ENCODE peak calls at places on chromosomes 16 and 17, in seven cellular contexts. I, Z, F, N, D, Y and P are unnamed samples.
A peak's percentile ranks its signal among the peaks of the same experiment; 100 is the strongest.

GRCh38 chr16:21084631-21085235 is 65.9 kb downstream of the DNAH3 start:
- DNase-seq in F (no peak), Z (no peak), Y (no peak), D (no peak), N (no peak), I (no peak), P (no peak)

GRCh38 chr17:39937462-39937861 is 9.9 kb downstream of the LRRC3C start:
- DNase-seq in F (no peak), D (no peak), Y (no peak), Z (no peak), I (no peak), N (no peak), P (no peak)

GRCh38 chr17:72351884-72352346 is 231.1 kb downstream of the SOX9 start:
- DNase-seq in I (no peak), F (no peak), Z (no peak), Y (no peak), N (peak; percentile 17), D (no peak), P (no peak)

GRCh38 chr17:6915620-6916019 is 80.2 kb upstream of the ALOX12 start:
- DNase-seq in Z (no peak), D (no peak), F (no peak), N (no peak), I (no peak), Y (no peak), P (no peak)

GRCh38 chr17:37276475-37276874 is 99.3 kb upstream of the C17orf78 start:
- DNase-seq in I (no peak), D (no peak), F (peak; percentile 9), Z (no peak), Y (peak; percentile 28), N (no peak), P (no peak)

GRCh38 chr16:89052824-89053724 is 40.6 kb upstream of the ACSF3 start:
- DNase-seq in Y (peak; percentile 52), Z (no peak), I (no peak), N (no peak), F (peak; percentile 2), D (no peak), P (no peak)

GRCh38 chr17:21081967-21082366 is 39.2 kb upstream of the USP22 start:
- DNase-seq in Z (no peak), D (no peak), Y (no peak), N (no peak), F (no peak), I (no peak), P (no peak)

GRCh38 chr16:66382171-66382965 is 15.9 kb downstream of the CDH5 start:
- DNase-seq in N (no peak), Z (peak; percentile 50), D (no peak), I (peak; percentile 50), F (peak; percentile 92), Y (peak; percentile 96), P (no peak)

GRCh38 chr17:683499-684254 is 31.0 kb downstream of the VPS53 start:
- DNase-seq in N (no peak), F (no peak), Y (no peak), I (no peak), D (no peak), Z (no peak), P (no peak)

GRCh38 chr16:49183911-49184310 is 97.7 kb downstream of the CBLN1 start:
- DNase-seq in Y (no peak), F (no peak), N (peak; percentile 62), D (no peak), I (no peak), Z (no peak), P (no peak)

GRCh38 chr16:52837251-52837650 is 215.4 kb downstream of the CHD9NB start:
- DNase-seq in N (no peak), Z (no peak), Y (peak; percentile 41), D (no peak), F (peak; percentile 6), I (no peak), P (no peak)

GRCh38 chr17:66032082-66032712 is 159.7 kb downstream of the CEP112 start:
- DNase-seq in D (no peak), Z (no peak), N (no peak), I (no peak), Y (no peak), F (no peak), P (no peak)

GRCh38 chr17:27315796-27316465 is 22.0 kb downstream of the WSB1 start:
- DNase-seq in F (no peak), Z (no peak), Y (no peak), D (no peak), I (no peak), N (no peak), P (no peak)

GRCh38 chr17:15917439-15918027 is 27.4 kb upstream of the ADORA2B start:
- DNase-seq in D (no peak), Z (no peak), F (no peak), N (no peak), Y (no peak), I (no peak), P (no peak)

GRCh38 chr17:21538615-21539014 is 153.7 kb upstream of the KCNJ18 start:
- DNase-seq in Z (no peak), N (no peak), I (no peak), F (no peak), Y (no peak), D (no peak), P (no peak)

GRCh38 chr16:63458842-63459241 is 1422.6 kb upstream of the CDH8 start:
- DNase-seq in I (no peak), Y (no peak), N (no peak), Z (no peak), F (no peak), D (no peak), P (no peak)

GRCh38 chr16:24255446-24256352 is at the start of gene CACNG3:
- DNase-seq in I (no peak), N (peak; percentile 97), Y (peak; percentile 46), D (no peak), F (peak; percentile 33), Z (peak; percentile 35), P (peak; percentile 42)

DNA sequence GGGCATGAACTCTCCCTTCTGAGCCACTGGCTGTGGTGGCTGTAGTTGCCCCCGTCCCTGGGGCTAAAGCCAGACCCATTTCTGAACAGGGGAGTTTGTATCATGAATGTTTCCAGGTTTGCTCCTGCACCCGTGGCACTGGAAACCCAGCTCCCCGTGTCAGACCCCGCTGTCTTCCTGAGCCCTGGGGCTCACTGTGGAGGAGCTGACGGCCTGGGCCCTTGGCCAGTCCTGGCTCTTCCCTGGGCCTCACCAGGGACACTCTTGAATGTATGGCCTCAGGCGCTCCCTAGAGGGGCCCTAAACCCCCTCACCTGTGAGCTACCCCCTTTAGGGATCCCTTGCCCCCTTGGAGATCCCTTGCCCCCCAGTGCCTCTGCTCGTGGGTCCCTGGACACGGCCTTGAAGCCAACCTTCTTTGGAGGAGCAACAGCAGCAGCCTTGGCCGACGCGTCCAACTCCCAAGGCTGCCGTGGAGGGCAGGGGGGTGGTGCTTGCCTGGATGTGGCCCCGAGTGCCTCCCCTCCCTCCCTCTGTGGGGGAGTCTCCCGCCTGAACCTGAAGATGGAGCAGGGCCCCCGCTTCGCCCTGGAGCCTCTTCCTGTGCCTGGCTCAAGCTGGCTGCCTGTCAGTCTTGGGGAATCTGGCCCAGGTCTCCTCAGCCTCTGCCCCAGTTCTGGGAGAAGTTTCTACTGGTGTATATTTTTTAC is 15.9 kb downstream of the CASKIN2 start:
- DNase-seq in F (no peak), Y (no peak), Z (no peak), I (no peak), N (no peak), D (no peak), P (no peak)
- H3K36me3 ChIP-seq in F (peaks cover 49% of the 10 kb centered on the region), Y (peaks cover 12% of the 10 kb centered on the region), Z (peaks cover 75% of the 10 kb centered on the region), I (peaks cover 77% of the 10 kb centered on the region), N (peaks cover 20% of the 10 kb centered on the region), D (no peaks in the 10 kb centered on the region), P (peaks cover 11% of the 10 kb centered on the region)

DNA sequence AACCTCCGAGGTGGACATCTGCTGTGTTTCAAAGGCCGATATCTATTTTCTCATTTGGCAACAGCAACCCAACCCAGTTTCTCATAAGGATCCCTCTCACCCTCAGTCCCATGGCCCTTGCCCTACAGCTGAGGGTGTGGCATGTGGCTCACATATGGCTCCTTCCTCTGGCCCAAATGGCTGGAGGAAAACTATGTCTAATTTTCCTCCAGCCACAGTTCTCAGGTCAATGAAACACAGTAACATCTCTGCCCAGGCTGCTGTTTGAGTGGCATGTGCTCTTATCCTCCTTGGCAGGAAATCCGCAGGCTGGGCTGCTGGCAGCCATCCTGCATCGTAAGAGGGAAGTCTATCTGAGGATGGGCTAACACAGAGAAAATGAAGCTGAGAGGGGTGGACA is 24.1 kb downstream of the SERPINF1 start:
- DNase-seq in Z (no peak), I (no peak), F (no peak), Y (no peak), N (no peak), D (no peak), P (no peak)
- H3K36me3 ChIP-seq in Z (peaks cover 10% of the 10 kb centered on the region), I (peaks cover 6% of the 10 kb centered on the region), F (peaks cover 9% of the 10 kb centered on the region), Y (peaks cover 6% of the 10 kb centered on the region), N (peaks cover 21% of the 10 kb centered on the region), D (no peaks in the 10 kb centered on the region), P (peaks cover 30% of the 10 kb centered on the region)

DNA sequence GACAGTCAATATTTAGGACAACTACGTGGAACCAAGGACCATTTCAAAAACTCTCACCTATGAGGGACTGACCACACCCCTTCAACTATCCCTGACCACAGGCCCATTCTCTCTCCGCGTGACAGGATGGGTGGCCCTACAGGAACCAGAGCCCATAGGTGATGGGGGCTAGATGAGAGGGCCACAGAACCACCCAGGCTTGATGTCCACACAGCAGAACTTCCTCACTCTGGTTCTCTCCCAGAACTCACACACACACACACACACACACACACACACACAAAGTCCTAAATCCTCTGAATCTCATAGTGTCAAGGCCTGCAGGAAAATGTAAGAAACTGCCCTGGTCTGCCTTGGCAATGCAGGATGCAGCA is 1.5 kb downstream of the ZNF319 start:
- DNase-seq in D (no peak), Y (no peak), F (no peak), Z (no peak), N (no peak), I (no peak), P (no peak)
- H3K36me3 ChIP-seq in D (peaks cover 3% of the 10 kb centered on the region), Y (peaks cover 16% of the 10 kb centered on the region), F (peaks cover 42% of the 10 kb centered on the region), Z (peaks cover 60% of the 10 kb centered on the region), N (peaks cover 8% of the 10 kb centered on the region), I (peaks cover 54% of the 10 kb centered on the region), P (peaks cover 19% of the 10 kb centered on the region)

DNA sequence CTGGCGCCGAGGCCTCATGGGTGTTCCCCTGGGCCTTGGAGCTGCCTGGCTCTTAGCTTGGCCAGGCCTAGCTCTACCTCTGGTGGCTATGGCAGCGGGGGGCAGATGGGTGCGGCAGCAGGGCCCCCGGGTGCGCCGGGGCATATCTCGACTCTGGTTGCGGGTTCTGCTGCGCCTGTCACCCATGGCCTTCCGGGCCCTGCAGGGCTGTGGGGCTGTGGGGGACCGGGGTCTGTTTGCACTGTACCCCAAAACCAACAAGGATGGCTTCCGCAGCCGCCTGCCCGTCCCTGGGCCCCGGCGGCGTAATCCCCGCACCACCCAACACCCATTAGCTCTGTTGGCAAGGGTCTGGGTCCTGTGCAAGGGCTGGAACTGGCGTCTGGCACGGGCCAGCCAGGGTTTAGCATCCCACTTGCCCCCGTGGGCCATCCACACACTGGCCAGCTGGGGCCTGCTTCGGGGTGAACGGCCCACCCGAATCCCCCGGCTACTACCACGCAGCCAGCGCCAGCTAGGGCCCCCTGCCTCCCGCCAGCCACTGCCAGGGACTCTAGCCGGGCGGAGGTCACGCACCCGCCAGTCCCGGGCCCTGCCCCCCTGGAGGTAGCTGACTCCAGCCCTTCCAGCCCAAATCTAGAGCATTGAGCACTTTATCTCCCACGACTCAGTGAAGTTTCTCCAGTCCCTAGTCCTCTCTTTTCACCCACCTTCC is 7.9 kb downstream of the HIRIP3 start:
- DNase-seq in Y (no peak), F (no peak), Z (no peak), I (no peak), N (no peak), D (no peak), P (no peak)
- H3K36me3 ChIP-seq in Y (peaks cover 38% of the 10 kb centered on the region), F (peaks cover 75% of the 10 kb centered on the region), Z (peaks cover 100% of the 10 kb centered on the region), I (peaks cover 100% of the 10 kb centered on the region), N (peaks cover 59% of the 10 kb centered on the region), D (peaks cover 13% of the 10 kb centered on the region), P (peaks cover 60% of the 10 kb centered on the region)